ENCODE peak calls at places on chromosomes 11 and 22, in six cellular contexts. L, B, V, J, X and C are unnamed samples. For H3K4me1, the result is how much of the 10 kb centered on the place peaks cover.

GRCh38 chr11:9859491-9860305 is 195.8 kb downstream of the SWAP70 start:
- DNase-seq in L (no peak), B (peak), V (no peak), J (no peak), X (no peak), C (no peak)

GRCh38 chr11:123251656-123252344 is 56.8 kb upstream of the CLMP start:
- DNase-seq in L (no peak), B (no peak), V (peak), J (no peak), X (no peak), C (no peak)

GRCh38 chr11:330694-331314 is 10.1 kb upstream of the IFITM3 start:
- DNase-seq in L (no peak), B (no peak), V (no peak), J (no peak), X (peak), C (no peak)

GRCh38 chr11:120147094-120147949 is 9.4 kb upstream of the TRIM29 start:
- DNase-seq in L (no peak), B (no peak), V (no peak), J (no peak), X (no peak), C (no peak)

GRCh38 chr11:1845571-1846452 is 7.0 kb downstream of the TNNI2 start:
- DNase-seq in L (no peak), B (no peak), V (no peak), J (no peak), X (no peak), C (no peak)

GRCh38 chr22:31616315-31616980 is 45.6 kb downstream of the PISD start:
- DNase-seq in L (no peak), B (no peak), V (no peak), J (no peak), X (peak), C (no peak)

GRCh38 chr11:8138526-8138925 is 30.3 kb downstream of the RIC3 start:
- DNase-seq in L (no peak), B (peak), V (no peak), J (no peak), X (no peak), C (no peak)

GRCh38 chr11:975824-976223 is 50.2 kb downstream of the AP2A2 start:
- DNase-seq in L (peak), B (no peak), V (no peak), J (no peak), X (no peak), C (no peak)

GRCh38 chr11:82195251-82195650 is 538.4 kb downstream of the FAM181B start:
- DNase-seq in L (no peak), B (no peak), V (no peak), J (no peak), X (no peak), C (no peak)

GRCh38 chr11:114392735-114393667 is 7.3 kb downstream of the C11orf71 start:
- DNase-seq in L (no peak), B (no peak), V (no peak), J (no peak), X (no peak), C (no peak)

GRCh38 chr11:24496371-24496727 is 504 bp upstream of the LUZP2 start:
- DNase-seq in L (no peak), B (no peak), V (no peak), J (no peak), X (no peak), C (no peak)

GRCh38 chr11:31199403-31199802 is 170.1 kb downstream of the DCDC1 start:
- DNase-seq in L (peak), B (no peak), V (no peak), J (no peak), X (no peak), C (no peak)

GRCh38 chr22:30304495-30305244 is 15.4 kb upstream of the CASTOR1 start:
- DNase-seq in L (no peak), B (peak), V (no peak), J (no peak), X (no peak), C (no peak)

GRCh38 chr11:44241851-44242250 is 68.1 kb downstream of the ALX4 start:
- DNase-seq in L (no peak), B (no peak), V (peak), J (no peak), X (no peak), C (no peak)

GRCh38 chr11:2775626-2776350 is 76.0 kb upstream of the KCNQ1OT1 start:
- DNase-seq in L (no peak), B (no peak), V (no peak), J (peak), X (no peak), C (no peak)

GRCh38 chr22:43892183-43892894 is 526 bp upstream of the PNPLA5 start:
- DNase-seq in L (no peak), B (no peak), V (no peak), J (no peak), X (no peak), C (no peak)

GRCh38 chr11:36354221-36355003 is 58.3 kb downstream of the PRR5L start:
- DNase-seq in L (no peak), B (peak), V (no peak), J (no peak), X (peak), C (no peak)

GRCh38 chr22:44404341-44405020 is 91.7 kb upstream of the SHISAL1 start:
- DNase-seq in L (no peak), B (no peak), V (no peak), J (no peak), X (no peak), C (no peak)

GRCh38 chr11:75471134-75471943 is 38.3 kb upstream of the KLHL35 start:
- DNase-seq in L (peak), B (peak), V (no peak), J (no peak), X (no peak), C (no peak)

DNA sequence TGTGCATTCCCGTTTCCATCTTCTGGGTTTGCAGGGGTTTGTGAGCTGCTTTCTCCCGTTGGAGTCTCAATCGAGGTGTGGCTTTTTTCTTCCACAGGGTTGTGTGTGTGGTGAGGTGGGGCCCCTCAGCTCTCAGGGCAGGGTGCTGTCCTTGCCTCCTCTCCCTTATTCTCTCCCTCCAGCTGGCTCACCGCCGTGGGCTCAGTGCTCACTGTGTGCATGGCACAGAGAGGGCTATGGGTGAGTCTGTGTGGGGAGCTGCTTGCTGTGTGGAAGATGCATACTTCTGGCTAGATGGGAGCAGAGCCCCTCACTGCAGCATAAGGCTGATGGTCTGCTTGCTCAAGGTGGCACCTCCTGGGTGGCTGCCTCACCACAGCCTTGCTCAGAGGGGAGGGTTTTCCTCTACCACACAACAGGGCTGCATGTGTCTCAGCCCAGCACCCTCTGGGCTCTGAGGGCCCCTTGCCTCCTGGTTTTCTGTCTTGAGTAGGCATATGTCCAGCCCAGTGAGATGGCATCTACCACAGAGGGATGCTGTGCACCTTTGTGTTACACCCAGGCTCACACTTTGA is 203.1 kb upstream of the B3GAT1 start:
- DNase-seq in L (no peak), B (no peak), V (no peak), J (no peak), X (no peak), C (no peak)
- H3K27ac ChIP-seq in L (no peak), B (no peak), V (no peak), J (no peak), X (no peak), C (no peak)

DNA sequence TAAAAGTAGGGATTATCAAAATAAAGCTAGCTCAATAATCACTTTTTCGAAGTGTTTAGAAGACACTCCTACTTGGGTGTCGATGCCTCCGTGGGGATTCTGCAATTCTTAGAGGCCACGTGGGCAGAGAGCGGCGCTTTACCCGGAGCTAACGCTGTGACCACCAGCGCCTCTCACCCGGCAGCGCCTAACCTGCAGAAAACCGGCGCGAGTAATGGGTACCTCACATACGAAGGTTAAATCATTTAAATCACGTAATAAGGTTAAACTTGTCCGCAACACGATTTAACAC is 547 bp downstream of the TAF1D start:
- DNase-seq in L (peak), B (no peak), V (peak), J (no peak), X (peak), C (no peak)
- TF ChIP-seq CTCF in L (no peak), B (no peak), V (no peak), J (no peak), X (no peak), C (no peak)

GRCh38 chr11:126431401-126432064 is 76.0 kb downstream of the ST3GAL4 start:
- DNase-seq in L (no peak), B (peak), V (peak), J (no peak), X (no peak), C (peak)
- H3K4me1 ChIP-seq in L (under half), B (under half), V (half or more), J (under half), X (under half), C (under half)

GRCh38 chr22:23164091-23164490 is 16.2 kb upstream of the BCR start:
- DNase-seq in L (no peak), B (no peak), V (no peak), J (no peak), X (no peak), C (no peak)
- H3K27ac ChIP-seq in L (no peak), B (no peak), V (no peak), J (no peak), X (no peak), C (no peak)

DNA sequence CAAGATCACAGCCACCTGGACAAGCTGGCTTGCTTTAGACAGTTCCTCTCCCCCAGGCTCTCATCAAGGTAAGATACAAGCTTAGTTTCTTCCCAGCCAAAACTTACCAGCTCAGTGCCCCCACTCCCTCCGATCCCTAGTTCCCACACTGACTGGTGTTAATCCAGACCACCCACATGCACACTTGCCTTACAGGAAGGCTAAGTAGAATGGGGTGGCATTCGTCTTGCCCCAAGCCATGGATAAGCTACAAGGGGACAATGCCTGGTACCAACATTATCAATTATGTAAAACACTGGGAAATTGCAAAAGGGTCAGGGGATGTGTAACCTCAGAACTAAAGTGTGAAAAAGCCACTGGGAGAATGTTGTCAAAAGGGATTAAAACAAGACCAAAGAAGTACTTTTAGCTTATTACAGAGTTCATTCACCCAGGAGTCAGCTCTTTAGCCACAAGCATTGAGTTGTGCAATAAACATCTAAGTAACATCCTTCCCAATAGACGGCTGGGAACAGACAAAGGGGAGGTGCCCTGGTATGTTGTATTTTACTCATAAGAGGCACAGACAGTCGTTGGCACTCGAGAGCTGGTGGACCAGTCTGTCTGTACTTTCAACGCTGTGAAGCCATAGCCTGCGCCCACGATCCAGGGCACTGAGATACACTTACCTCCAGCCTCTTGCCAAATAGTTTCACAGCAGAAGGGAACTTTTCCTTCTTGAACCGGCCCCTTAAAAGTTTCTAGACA is 1.1 kb downstream of the DHCR7 start:
- DNase-seq in L (peak), B (peak), V (peak), J (peak), X (no peak), C (no peak)
- TF ChIP-seq CTCF in L (no peak), B (no peak), V (no peak), J (no peak), X (no peak), C (no peak)